ENCODE peak calls at places on chromosomes 5 and 9, in ten cellular contexts. Z, C, V, K, E, L, W, U, P and F are unnamed samples.
A peak's percentile ranks its signal among the peaks of the same experiment; 100 is the strongest.

GRCh38 chr5:88288798-88289197 is 20.2 kb upstream of the TMEM161B start:
- DNase-seq in Z (no peak), C (no peak), V (no peak), K (no peak), E (no peak), L (no peak), W (no peak), U (no peak), P (no peak), F (no peak)

GRCh38 chr5:68071731-68072130 is 143.8 kb upstream of the PIK3R1 start:
- DNase-seq in Z (no peak), C (no peak), V (no peak), K (no peak), E (no peak), L (no peak), W (no peak), U (no peak), P (no peak), F (no peak)

GRCh38 chr5:109614316-109614715 is 75.4 kb upstream of the MAN2A1 start:
- DNase-seq in Z (no peak), C (no peak), V (no peak), K (no peak), E (no peak), L (no peak), W (no peak), U (no peak), P (no peak), F (no peak)

GRCh38 chr9:935348-935965 is 41.0 kb upstream of the DMRT3 start:
- DNase-seq in Z (peak; percentile 2), C (no peak), V (no peak), K (no peak), E (no peak), L (peak; percentile 2), W (peak; percentile 3), U (no peak), P (peak; percentile 49), F (no peak)

GRCh38 chr5:109485030-109485429 is 75.3 kb upstream of the PJA2 start:
- DNase-seq in Z (peak; percentile 11), C (peak; percentile 83), V (peak; percentile 21), K (peak; percentile 65), E (peak; percentile 67), L (no peak), W (no peak), U (no peak), P (peak; percentile 44), F (no peak)

GRCh38 chr5:57778528-57779175 is 296.0 kb upstream of the ACTBL2 start:
- DNase-seq in Z (peak; percentile 51), C (no peak), V (no peak), K (no peak), E (no peak), L (no peak), W (peak; percentile 60), U (no peak), P (no peak), F (no peak)

GRCh38 chr5:41858890-41859289 is 11.3 kb downstream of the OXCT1 start:
- DNase-seq in Z (no peak), C (no peak), V (no peak), K (no peak), E (no peak), L (no peak), W (no peak), U (no peak), P (no peak), F (no peak)

GRCh38 chr9:121885345-121885901 is 207.7 kb downstream of the TTLL11 start:
- DNase-seq in Z (no peak), C (no peak), V (no peak), K (no peak), E (no peak), L (peak; percentile 25), W (peak; percentile 86), U (no peak), P (no peak), F (no peak)

GRCh38 chr9:95409650-95410426 is 92.3 kb upstream of the FANCC start:
- DNase-seq in Z (peak; percentile 88), C (no peak), V (no peak), K (no peak), E (no peak), L (peak; percentile 69), W (peak; percentile 90), U (no peak), P (no peak), F (no peak)

GRCh38 chr9:92754091-92754740 is 10.4 kb downstream of the BICD2 start:
- DNase-seq in Z (no peak), C (no peak), V (no peak), K (no peak), E (no peak), L (no peak), W (no peak), U (no peak), P (no peak), F (no peak)

GRCh38 chr5:166947045-166947444 is 1344.4 kb upstream of the WWC1 start:
- DNase-seq in Z (no peak), C (peak; percentile 49), V (no peak), K (no peak), E (no peak), L (no peak), W (no peak), U (no peak), P (no peak), F (no peak)

GRCh38 chr5:42021923-42022322 is 96.8 kb downstream of the FBXO4 start:
- DNase-seq in Z (no peak), C (no peak), V (no peak), K (no peak), E (no peak), L (no peak), W (no peak), U (no peak), P (no peak), F (no peak)

GRCh38 chr5:157050050-157050449 is 8.9 kb downstream of the HAVCR1 start:
- DNase-seq in Z (no peak), C (no peak), V (no peak), K (no peak), E (no peak), L (no peak), W (no peak), U (no peak), P (no peak), F (no peak)

GRCh38 chr5:29568028-29568427 is 1625.5 kb upstream of the CDH6 start:
- DNase-seq in Z (no peak), C (no peak), V (no peak), K (no peak), E (no peak), L (no peak), W (no peak), U (no peak), P (no peak), F (no peak)

GRCh38 chr9:29212590-29213373 is 1639.5 kb upstream of the C9orf72 start:
- DNase-seq in Z (no peak), C (no peak), V (no peak), K (no peak), E (no peak), L (no peak), W (no peak), U (no peak), P (no peak), F (no peak)

GRCh38 chr5:138282918-138283742 is 8.7 kb upstream of the GFRA3 start:
- DNase-seq in Z (peak; percentile 80), C (no peak), V (no peak), K (peak; percentile 54), E (no peak), L (peak; percentile 24), W (peak; percentile 67), U (no peak), P (peak; percentile 33), F (no peak)

GRCh38 chr9:19009566-19009965 is 23.4 kb downstream of the SAXO1 start:
- DNase-seq in Z (no peak), C (no peak), V (no peak), K (no peak), E (no peak), L (no peak), W (no peak), U (no peak), P (no peak), F (no peak)

GRCh38 chr9:123941535-123942070 is 11.7 kb upstream of the DENND1A start:
- DNase-seq in Z (no peak), C (no peak), V (no peak), K (no peak), E (no peak), L (no peak), W (no peak), U (no peak), P (no peak), F (no peak)
- TF ChIP-seq CTCF in Z (no peak), C (no peak), V (no peak), K (no peak), E (no peak), L (no peak), W (no peak), U (no peak), P (no peak), F (no peak)

GRCh38 chr5:14676320-14676719 is 11.8 kb downstream of the OTULIN start:
- DNase-seq in Z (peak; percentile 31), C (no peak), V (no peak), K (no peak), E (no peak), L (no peak), W (peak; percentile 40), U (no peak), P (no peak), F (no peak)
- H3K4me3 ChIP-seq in Z (no peak overlapping the region), C (no peak overlapping the region), V (peak overlapping the region; percentile 56), K (no peak overlapping the region), E (no peak overlapping the region), L (no peak overlapping the region), W (no peak overlapping the region), U (peak overlapping the region; percentile 34), P (no peak overlapping the region), F (no peak overlapping the region)

DNA sequence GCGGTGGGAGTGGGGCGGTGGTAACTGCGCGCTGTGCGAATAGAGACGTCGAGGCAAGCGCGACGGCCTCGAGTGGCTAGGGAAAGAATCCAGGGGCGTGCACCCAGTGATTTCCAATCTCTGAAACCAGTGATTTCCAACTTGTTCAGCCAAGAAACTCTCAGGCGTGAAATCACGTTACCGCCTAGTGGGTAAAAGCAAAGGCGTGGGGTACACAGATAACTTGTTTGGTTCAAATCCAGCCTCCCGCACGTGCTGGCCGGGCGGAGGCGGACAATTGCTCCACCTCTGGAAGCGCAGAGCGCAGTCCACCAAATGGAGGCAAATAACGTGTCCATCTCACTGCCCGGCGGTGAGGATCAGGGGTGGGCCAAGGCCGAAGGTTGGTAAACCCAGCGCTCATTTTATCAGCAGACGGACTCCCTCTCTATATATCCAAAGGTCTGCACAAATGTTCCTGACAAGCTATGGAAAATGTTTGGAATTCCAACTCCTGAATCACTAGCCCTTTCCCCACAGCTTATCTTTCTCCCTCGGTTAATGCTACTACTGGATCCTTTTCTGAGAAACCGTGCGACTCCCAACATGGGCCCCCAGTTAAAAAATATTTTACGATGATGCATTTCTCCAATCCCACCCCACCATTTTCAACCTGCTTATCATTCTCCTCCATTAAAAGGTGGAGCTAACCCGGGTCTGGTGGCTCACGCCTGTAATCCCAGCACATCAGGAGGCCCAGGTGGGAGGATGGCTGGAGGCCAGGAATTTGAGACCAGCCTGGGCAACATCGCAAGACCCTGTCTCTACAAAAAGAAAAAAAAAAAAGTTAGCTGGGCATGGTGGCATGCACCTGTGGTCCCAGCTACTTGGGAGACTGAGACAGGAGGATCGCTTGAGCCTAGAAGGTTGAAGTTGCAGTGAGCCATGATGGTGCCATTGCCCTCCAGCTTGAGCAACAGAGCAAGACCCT is 950 bp upstream of the FNBP1 start:
- DNase-seq in Z (peak; percentile 69), C (peak; percentile 64), V (no peak), K (no peak), E (peak; percentile 83), L (no peak), W (peak; percentile 46), U (no peak), P (no peak), F (no peak)
- TF ChIP-seq CTCF in Z (peak; percentile 11), C (no peak), V (no peak), K (no peak), E (peak; percentile 44), L (no peak), W (peak; percentile 17), U (no peak), P (no peak), F (no peak)

GRCh38 chr9:113596616-113597320 is 133.2 kb downstream of the RGS3 start:
- DNase-seq in Z (no peak), C (peak; percentile 18), V (no peak), K (no peak), E (no peak), L (no peak), W (no peak), U (no peak), P (no peak), F (no peak)
- H3K4me3 ChIP-seq in Z (peak overlapping the region; percentile 6), C (no peak overlapping the region), V (peak overlapping the region; percentile 83), K (no peak overlapping the region), E (peak overlapping the region; percentile 10), L (peak overlapping the region; percentile 93), W (no peak overlapping the region), U (no peak overlapping the region), P (peak overlapping the region; percentile 4), F (no peak overlapping the region)